ENCODE peak calls at places on chromosome 12, in six cellular contexts. Q is adrenal gland, S is COLO829, Y is mesothelial cell of epicardium, P is dermis blood vessel endothelial cell, G is HCEC 1CT. U is an unnamed sample.

GRCh38 chr12:24546661-24547060 is 402.2 kb downstream of the BCAT1 start:
- DNase-seq in P (no peak), G (no peak), Q (no peak), Y (no peak), S (no peak), U (no peak)

GRCh38 chr12:118357327-118358007 is 15.2 kb downstream of the TAOK3 start:
- DNase-seq in G (peak; percentile 79), S (peak; percentile 83), Q (peak; percentile 58), Y (no peak), P (peak; percentile 70), U (peak; percentile 66)

GRCh38 chr12:53932915-53933314 is 5.7 kb upstream of the HOXC13 start:
- DNase-seq in P (no peak), G (no peak), Y (no peak), S (no peak), Q (no peak), U (no peak)

GRCh38 chr12:57522887-57523705 is 472 bp downstream of the MBD6 start:
- DNase-seq in Q (peak; percentile 65), S (no peak), Y (peak; percentile 60), P (peak; percentile 65), G (no peak), U (peak; percentile 71)

GRCh38 chr12:52796839-52797528 is 1.1 kb upstream of the KRT3 start:
- DNase-seq in S (no peak), Q (no peak), Y (no peak), P (no peak), G (no peak), U (no peak)

GRCh38 chr12:65534105-65534841 is 255.8 kb downstream of the MSRB3 start:
- DNase-seq in Y (no peak), G (no peak), S (no peak), Q (no peak), P (peak; percentile 44), U (no peak)

GRCh38 chr12:114096461-114096860 is 130.3 kb upstream of the RBM19 start:
- DNase-seq in Q (no peak), G (no peak), S (no peak), Y (no peak), P (no peak), U (peak; percentile 8)

GRCh38 chr12:45730842-45731336 is 1.4 kb downstream of the ARID2 start:
- DNase-seq in Y (no peak), Q (no peak), P (peak; percentile 65), G (peak; percentile 21), S (no peak), U (peak; percentile 66)

GRCh38 chr12:77746108-77746507 is 84.6 kb upstream of the NAV3 start:
- DNase-seq in Y (no peak), Q (no peak), G (no peak), S (no peak), P (peak; percentile 61), U (no peak)

GRCh38 chr12:56590237-56590830 is 39.8 kb downstream of the BAZ2A start:
- DNase-seq in S (peak; percentile 27), Q (no peak), G (peak; percentile 17), Y (no peak), P (peak; percentile 62), U (peak; percentile 42)

GRCh38 chr12:120925740-120926563 is 21.8 kb upstream of the SPPL3 start:
- DNase-seq in S (no peak), Y (no peak), P (no peak), Q (no peak), G (no peak), U (no peak)

GRCh38 chr12:77954156-77954555 is 123.5 kb downstream of the NAV3 start:
- DNase-seq in Y (no peak), Q (no peak), S (no peak), G (peak; percentile 54), P (peak; percentile 16), U (peak; percentile 69)

GRCh38 chr12:57476162-57476992 is 3.3 kb downstream of the ARHGAP9 start:
- DNase-seq in G (no peak), P (no peak), S (no peak), Q (no peak), Y (no peak), U (no peak)

GRCh38 chr12:64404470-64405446 is 566 bp downstream of the XPOT start:
- DNase-seq in Y (peak; percentile 30), S (peak; percentile 48), G (peak; percentile 64), Q (peak; percentile 68), P (peak; percentile 65), U (peak; percentile 84)

GRCh38 chr12:42507589-42507988 is 82.0 kb downstream of the PRICKLE1 start:
- DNase-seq in P (no peak), S (no peak), G (no peak), Y (no peak), Q (no peak), U (no peak)

U was measured in RKO.